ENCODE peak calls at places on chromosome 11, in nine cellular contexts. N, B, J, Q, I, O, T, C and F are unnamed samples.

GRCh38 chr11:64093233-64094039 is 57.7 kb downstream of the FLRT1 start:
- DNase-seq in N (no peak), Q (no peak), O (no peak), I (no peak), J (no peak), C (no peak), B (no peak), T (no peak), F (no peak)

GRCh38 chr11:43517518-43517917 is 158.8 kb downstream of the TTC17 start:
- DNase-seq in T (no peak), N (no peak), O (no peak), Q (no peak), C (no peak), B (no peak), I (no peak), J (no peak), F (no peak)

GRCh38 chr11:128670631-128671030 is 23.2 kb upstream of the FLI1 start:
- DNase-seq in O (no peak), T (no peak), J (no peak), C (no peak), Q (no peak), B (no peak), I (no peak), N (no peak), F (no peak)

GRCh38 chr11:134819026-134819425 is 407.0 kb upstream of the B3GAT1 start:
- DNase-seq in B (no peak), I (no peak), N (no peak), O (no peak), C (peak), T (peak), Q (no peak), J (no peak), F (no peak)

GRCh38 chr11:38169286-38169685 is 1571.2 kb upstream of the RAG2 start:
- DNase-seq in O (no peak), I (no peak), T (no peak), N (no peak), C (no peak), Q (no peak), B (peak), J (no peak), F (no peak)

GRCh38 chr11:57604289-57605010 is 7.0 kb downstream of the SERPING1 start:
- DNase-seq in J (no peak), N (no peak), Q (no peak), O (peak), I (no peak), C (no peak), T (peak), B (no peak), F (no peak)

GRCh38 chr11:10495464-10495786 is 40.4 kb downstream of the AMPD3 start:
- DNase-seq in J (peak), I (no peak), O (no peak), Q (no peak), N (no peak), C (no peak), B (no peak), T (no peak), F (no peak)

GRCh38 chr11:10818594-10818993 is 9.9 kb upstream of the EIF4G2 start:
- DNase-seq in T (peak), C (peak), B (no peak), Q (no peak), N (no peak), I (peak), O (no peak), J (no peak), F (peak)

GRCh38 chr11:8809605-8810272 is 101.2 kb upstream of the AKIP1 start:
- DNase-seq in C (peak), I (no peak), O (no peak), J (no peak), T (no peak), Q (no peak), B (no peak), N (no peak), F (no peak)

GRCh38 chr11:61967177-61967923 is at the start of gene FTH1:
- DNase-seq in Q (peak), N (peak), I (peak), C (peak), T (peak), B (peak), J (peak), O (peak), F (no peak)

GRCh38 chr11:35305670-35306382 is 113.5 kb downstream of the SLC1A2 start:
- DNase-seq in Q (peak), N (peak), B (peak), J (peak), I (peak), C (peak), T (peak), O (peak), F (no peak)

GRCh38 chr11:112174789-112175595 is at the start of gene BCO2:
- DNase-seq in O (peak), I (peak), T (peak), N (peak), J (peak), Q (peak), B (peak), C (peak), F (peak)

GRCh38 chr11:66286699-66287098 is 2.2 kb downstream of the YIF1A start:
- DNase-seq in O (no peak), Q (no peak), T (no peak), B (no peak), N (no peak), J (no peak), C (no peak), I (no peak), F (no peak)

GRCh38 chr11:75719089-75719638 is 1.5 kb downstream of the MOGAT2 start:
- DNase-seq in Q (peak), B (no peak), I (no peak), C (no peak), O (no peak), T (no peak), N (no peak), J (no peak), F (no peak)

GRCh38 chr11:86576946-86577624 is 95.3 kb downstream of the ME3 start:
- DNase-seq in J (no peak), O (no peak), N (no peak), T (no peak), Q (no peak), C (no peak), B (no peak), I (no peak), F (no peak)